ENCODE peak calls at places on chromosomes 16 and 17, in seven cellular contexts. U is HCT116, Y is SK-N-SH, I is GM12878, J is K562, F is H1, B is HepG2. X is an unnamed sample.
A peak's percentile ranks its signal among the peaks of the same experiment; 100 is the strongest.

GRCh38 chr17:64115043-64115698 is 14.8 kb downstream of the ERN1 start:
- DNase-seq in F (no peak), Y (no peak), B (no peak), J (no peak), I (no peak), U (no peak), X (no peak)

GRCh38 chr17:82237746-82238561 is 9.1 kb downstream of the SLC16A3 start:
- DNase-seq in J (no peak), I (no peak), F (no peak), Y (no peak), U (no peak), B (no peak), X (no peak)

GRCh38 chr17:6823011-6823442 is 8.5 kb downstream of the TEKT1 start:
- DNase-seq in J (no peak), I (no peak), U (no peak), B (no peak), F (no peak), Y (no peak), X (no peak)

GRCh38 chr16:70482624-70483023 is 28.2 kb downstream of the FCSK start:
- DNase-seq in I (no peak), B (no peak), U (no peak), J (no peak), Y (no peak), F (no peak), X (no peak)

GRCh38 chr16:73082608-73083007 is 34.7 kb upstream of the ZFHX3 start:
- DNase-seq in F (no peak), Y (no peak), I (no peak), B (peak; percentile 37), U (no peak), J (no peak), X (peak; percentile 79)

GRCh38 chr17:8954339-8954738 is 11.2 kb downstream of the PIK3R5 start:
- DNase-seq in F (peak; percentile 27), Y (no peak), B (no peak), J (no peak), I (no peak), U (no peak), X (no peak)

GRCh38 chr16:8718753-8719386 is 44.5 kb downstream of the ABAT start:
- DNase-seq in U (no peak), B (no peak), I (no peak), F (no peak), Y (no peak), J (no peak), X (no peak)

GRCh38 chr17:66537518-66537917 is 235.1 kb downstream of the PRKCA start:
- DNase-seq in U (no peak), B (no peak), I (no peak), J (no peak), Y (no peak), F (no peak), X (no peak)

GRCh38 chr17:80760501-80760900 is 215.9 kb downstream of the RPTOR start:
- DNase-seq in F (no peak), B (no peak), I (peak; percentile 40), U (no peak), Y (no peak), J (no peak), X (no peak)

GRCh38 chr16:5020551-5020950 is 13.2 kb downstream of the NAGPA start:
- DNase-seq in J (no peak), I (no peak), F (no peak), B (no peak), U (no peak), Y (no peak), X (no peak)

GRCh38 chr16:53087101-53087500 is 32.3 kb downstream of the CHD9 start:
- DNase-seq in U (no peak), B (no peak), I (no peak), Y (no peak), J (no peak), F (no peak), X (no peak)

GRCh38 chr16:70476272-70477020 is 22.1 kb downstream of the FCSK start:
- DNase-seq in J (no peak), F (no peak), Y (peak; percentile 79), I (peak; percentile 96), U (peak; percentile 49), B (no peak), X (no peak)

GRCh38 chr17:55549140-55549539 is 37.9 kb upstream of the SMIM36 start:
- DNase-seq in F (no peak), I (no peak), U (peak; percentile 40), Y (no peak), B (peak; percentile 33), J (peak; percentile 39), X (no peak)

GRCh38 chr16:65070831-65071230 is 51.0 kb downstream of the CDH11 start:
- DNase-seq in U (no peak), Y (peak; percentile 15), F (peak; percentile 27), J (no peak), I (no peak), B (peak; percentile 70), X (peak; percentile 10)

GRCh38 chr17:35766903-35767510 is 6.3 kb downstream of the C17orf50 start:
- DNase-seq in Y (peak; percentile 81), I (no peak), B (no peak), J (no peak), U (no peak), F (no peak), X (no peak)

GRCh38 chr17:21513012-21513570 is 136.9 kb downstream of the KCNJ12 start:
- DNase-seq in Y (peak; percentile 94), I (no peak), B (peak; percentile 64), F (peak; percentile 27), U (peak; percentile 57), J (peak; percentile 85), X (peak; percentile 18)

GRCh38 chr17:44941712-44942331 is 5.8 kb downstream of the KIF18B start:
- DNase-seq in I (no peak), U (no peak), B (no peak), F (no peak), J (no peak), Y (peak; percentile 32), X (no peak)

GRCh38 chr17:63113167-63113566 is 147.1 kb downstream of the TANC2 start:
- DNase-seq in U (no peak), B (peak; percentile 19), I (no peak), J (peak; percentile 12), F (no peak), Y (no peak), X (no peak)
- TF ChIP-seq SIN3A in U (no peak), B (no peak), I (no peak), J (no peak), F (no peak), Y (no peak), X (no peak)

GRCh38 chr16:75024591-75024990 is 25.8 kb downstream of the ZNRF1 start:
- DNase-seq in B (no peak), J (no peak), Y (no peak), I (no peak), U (no peak), F (no peak), X (no peak)

GRCh38 chr16:75026892-75027391 is 28.1 kb downstream of the ZNRF1 start:
- DNase-seq in F (no peak), Y (no peak), U (no peak), I (no peak), J (no peak), B (no peak), X (no peak)

GRCh38 chr16:75027520-75028300 is 28.9 kb downstream of the ZNRF1 start:
- DNase-seq in Y (no peak), B (no peak), I (no peak), J (no peak), F (no peak), U (no peak), X (no peak)

GRCh38 chr16:75024182-75024581 is 25.4 kb downstream of the ZNRF1 start:
- DNase-seq in I (no peak), U (no peak), F (no peak), B (no peak), J (no peak), Y (no peak), X (no peak)

DNA sequence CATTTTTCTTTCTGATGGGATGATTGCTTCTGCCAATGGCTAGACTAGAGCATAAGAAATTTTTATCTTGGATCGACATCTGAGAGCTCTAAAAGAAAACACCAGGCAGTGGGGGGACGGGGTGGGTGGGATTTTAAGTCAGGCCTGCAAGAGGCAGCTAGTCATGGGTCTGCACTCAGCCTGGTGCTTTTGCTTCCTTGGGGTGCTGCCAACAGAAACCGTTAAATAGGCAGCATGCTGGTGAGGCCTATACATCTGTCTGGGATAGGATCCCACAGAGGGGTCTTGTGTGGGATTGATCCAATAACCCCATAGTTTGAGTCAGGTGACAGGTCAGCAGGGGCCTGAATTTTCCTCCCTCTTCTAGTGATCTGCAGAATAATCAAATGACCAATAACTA is 26.9 kb downstream of the ZNRF1 start:
- DNase-seq in I (no peak), B (no peak), F (no peak), U (no peak), J (peak; percentile 63), Y (peak; percentile 34), X (no peak)
- TF ChIP-seq SIN3A in I (no peak), B (no peak), F (no peak), U (no peak), J (no peak), Y (no peak), X (no peak)

GRCh38 chr16:28905229-28905754 is 19.7 kb downstream of the RABEP2 start:
- DNase-seq in I (no peak), J (no peak), U (no peak), Y (no peak), B (no peak), F (no peak), X (no peak)

GRCh38 chr16:28903344-28904042 is 21.5 kb downstream of the RABEP2 start:
- DNase-seq in Y (no peak), J (no peak), U (no peak), F (no peak), I (no peak), B (no peak), X (no peak)

GRCh38 chr16:28904363-28904762 is 20.7 kb downstream of the RABEP2 start:
- DNase-seq in B (no peak), Y (no peak), U (no peak), J (no peak), F (no peak), I (no peak), X (no peak)

GRCh38 chr16:28904828-28905227 is 20.2 kb downstream of the RABEP2 start:
- DNase-seq in Y (no peak), F (no peak), U (no peak), J (no peak), B (no peak), I (no peak), X (no peak)

GRCh38 chr16:28905800-28906372 is 19.2 kb downstream of the RABEP2 start:
- DNase-seq in J (no peak), I (no peak), Y (no peak), B (no peak), F (no peak), U (no peak), X (no peak)
- TF ChIP-seq SIN3A in J (no peak), I (no peak), Y (no peak), B (no peak), F (no peak), U (no peak), X (no peak)

GRCh38 chr17:71084219-71084618 is 914.9 kb downstream of the KCNJ2 start:
- DNase-seq in F (no peak), U (peak; percentile 69), I (no peak), J (peak; percentile 5), Y (peak; percentile 28), B (peak; percentile 26), X (no peak)

GRCh38 chr17:71081666-71082065 is 912.3 kb downstream of the KCNJ2 start:
- DNase-seq in U (no peak), B (no peak), Y (no peak), J (no peak), I (no peak), F (no peak), X (no peak)

GRCh38 chr17:71084838-71085237 is 915.5 kb downstream of the KCNJ2 start:
- DNase-seq in F (no peak), J (no peak), B (no peak), I (no peak), Y (no peak), U (no peak), X (no peak)

GRCh38 chr17:71080937-71081336 is 911.6 kb downstream of the KCNJ2 start:
- DNase-seq in I (no peak), F (no peak), U (no peak), B (no peak), Y (no peak), J (no peak), X (no peak)

GRCh38 chr17:71085238-71086033 is 916.1 kb downstream of the KCNJ2 start:
- DNase-seq in J (no peak), B (peak; percentile 48), F (no peak), U (peak; percentile 35), Y (peak; percentile 30), I (no peak), X (no peak)
- TF ChIP-seq SIN3A in J (no peak), B (no peak), F (no peak), U (no peak), Y (no peak), I (no peak), X (no peak)

X was measured in Panc1.